ENCODE peak calls at places on chromosome 4, in six cellular contexts. M is nephron progenitor cell, H is OCI-LY7, P is fibroblast of mammary gland, I is mucosa of descending colon, Q is Calu3. E is an unnamed sample.

GRCh38 chr4:145734576-145735329 is 54.8 kb downstream of the C4orf51 start:
- DNase-seq in M (no peak), H (no peak), P (peak), I (peak), Q (peak), E (peak)

GRCh38 chr4:33407496-33407895 is 2687.3 kb downstream of the PCDH7 start:
- DNase-seq in M (no peak), H (no peak), P (no peak), I (no peak), Q (no peak), E (no peak)

GRCh38 chr4:13176603-13177190 is 307.4 kb downstream of the RAB28 start:
- DNase-seq in M (peak), H (no peak), P (no peak), I (no peak), Q (no peak), E (peak)

GRCh38 chr4:101983835-101984234 is 193.3 kb downstream of the BANK1 start:
- DNase-seq in M (no peak), H (no peak), P (no peak), I (no peak), Q (no peak), E (no peak)

GRCh38 chr4:94690851-94691254 is 66.9 kb upstream of the BMPR1B start:
- DNase-seq in M (no peak), H (no peak), P (peak), I (no peak), Q (no peak), E (no peak)

GRCh38 chr4:25007608-25008007 is 23.1 kb downstream of the LGI2 start:
- DNase-seq in M (no peak), H (no peak), P (no peak), I (no peak), Q (no peak), E (no peak)

GRCh38 chr4:188399834-188400233 is 260.6 kb downstream of the TRIML1 start:
- DNase-seq in M (no peak), H (no peak), P (no peak), I (no peak), Q (no peak), E (peak)

GRCh38 chr4:82005153-82005552 is 368.6 kb downstream of the HNRNPD start:
- DNase-seq in M (no peak), H (no peak), P (no peak), I (no peak), Q (peak), E (no peak)

GRCh38 chr4:147247577-147247976 is 233.3 kb upstream of the EDNRA start:
- DNase-seq in M (no peak), H (no peak), P (no peak), I (no peak), Q (no peak), E (no peak)

GRCh38 chr4:19224820-19225219 is 1026.9 kb upstream of the SLIT2 start:
- DNase-seq in M (no peak), H (peak), P (peak), I (no peak), Q (no peak), E (no peak)

GRCh38 chr4:153792893-153793227 is 4.0 kb upstream of the SFRP2 start:
- DNase-seq in M (no peak), H (no peak), P (no peak), I (no peak), Q (no peak), E (peak)

GRCh38 chr4:153790962-153791551 is 2.2 kb upstream of the SFRP2 start:
- DNase-seq in M (peak), H (no peak), P (peak), I (no peak), Q (peak), E (peak)

GRCh38 chr4:153789741-153790651 is 1.1 kb upstream of the SFRP2 start:
- DNase-seq in M (peak), H (no peak), P (peak), I (no peak), Q (no peak), E (peak)

GRCh38 chr4:153794001-153794400 is 5.1 kb upstream of the SFRP2 start:
- DNase-seq in M (no peak), H (no peak), P (no peak), I (no peak), Q (no peak), E (no peak)

DNA sequence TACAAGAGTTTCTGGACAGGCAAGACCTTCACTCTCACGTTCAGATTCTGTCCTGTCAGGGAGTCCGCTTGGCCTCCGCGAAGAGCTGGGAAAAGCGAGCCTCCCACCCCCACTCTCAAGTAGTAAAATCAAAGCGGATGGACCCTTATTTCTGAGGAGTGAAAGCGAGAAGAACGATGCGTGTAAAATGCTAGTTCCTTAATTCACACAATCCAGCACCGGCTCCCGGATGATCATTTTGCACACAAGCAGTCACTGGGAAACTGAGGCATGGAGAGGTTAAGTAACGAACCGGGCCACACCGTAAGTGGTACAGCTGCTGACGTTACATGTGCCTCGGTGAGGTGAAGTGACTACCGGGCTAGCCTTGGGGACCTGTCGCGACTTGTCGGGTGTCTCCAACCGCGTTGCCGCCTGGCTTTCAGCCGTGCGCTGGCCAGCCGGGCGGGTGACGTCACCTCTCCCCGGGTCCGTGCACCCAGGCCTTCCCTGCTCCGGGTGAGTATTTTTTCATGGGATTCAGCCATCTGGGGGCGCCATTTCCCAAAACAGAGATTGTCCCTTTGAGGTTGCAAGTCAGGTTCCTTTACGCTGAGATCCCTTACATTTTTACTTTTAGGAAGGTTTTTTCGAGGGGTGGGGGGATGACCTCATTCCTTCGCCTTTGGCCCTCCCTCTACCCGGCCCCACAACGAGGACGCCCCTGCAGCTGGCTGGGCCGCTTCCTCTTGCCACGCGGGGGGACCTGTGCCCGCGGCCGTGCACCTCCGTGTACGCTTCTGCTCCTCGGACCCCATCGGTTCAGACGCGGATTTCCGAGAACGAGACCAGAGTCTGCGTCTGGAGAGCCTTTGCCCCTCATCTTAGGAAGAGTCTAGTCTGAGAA is 3.4 kb upstream of the SFRP2 start:
- DNase-seq in M (peak), H (no peak), P (peak), I (peak), Q (no peak), E (peak)
- TF ChIP-seq CTCF in M (peak), H (peak), P (peak), I (no peak), Q (no peak), E (peak)

GRCh38 chr4:136526517-136526916 is 1005.8 kb downstream of the PCDH18 start:
- DNase-seq in M (no peak), H (no peak), P (no peak), I (no peak), Q (no peak), E (no peak)
- TF ChIP-seq CTCF in M (no peak), H (no peak), P (no peak), I (no peak), Q (no peak), E (no peak)

DNA sequence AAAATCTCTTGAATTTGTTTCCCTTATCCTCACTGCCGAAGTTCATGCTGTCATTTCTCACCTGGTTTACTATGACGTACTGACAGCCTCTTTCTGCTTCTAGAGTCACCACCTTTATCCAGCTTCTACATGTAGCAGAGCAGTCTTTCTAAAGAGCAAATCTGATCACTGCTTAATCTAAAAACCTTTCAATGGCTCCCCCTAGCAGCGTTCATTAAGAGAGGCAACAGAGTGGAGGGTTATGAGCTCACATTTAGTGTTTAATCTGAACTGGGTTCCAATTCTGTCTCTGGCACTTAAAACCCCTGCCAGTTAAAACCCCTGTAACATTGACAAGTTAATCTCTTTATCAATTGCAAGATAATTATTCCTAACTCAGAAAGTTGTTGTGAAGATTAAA is 4.4 kb downstream of the RBPJ start:
- DNase-seq in M (no peak), H (peak), P (peak), I (peak), Q (peak), E (no peak)
- TF ChIP-seq CTCF in M (peak), H (peak), P (peak), I (no peak), Q (no peak), E (peak)

DNA sequence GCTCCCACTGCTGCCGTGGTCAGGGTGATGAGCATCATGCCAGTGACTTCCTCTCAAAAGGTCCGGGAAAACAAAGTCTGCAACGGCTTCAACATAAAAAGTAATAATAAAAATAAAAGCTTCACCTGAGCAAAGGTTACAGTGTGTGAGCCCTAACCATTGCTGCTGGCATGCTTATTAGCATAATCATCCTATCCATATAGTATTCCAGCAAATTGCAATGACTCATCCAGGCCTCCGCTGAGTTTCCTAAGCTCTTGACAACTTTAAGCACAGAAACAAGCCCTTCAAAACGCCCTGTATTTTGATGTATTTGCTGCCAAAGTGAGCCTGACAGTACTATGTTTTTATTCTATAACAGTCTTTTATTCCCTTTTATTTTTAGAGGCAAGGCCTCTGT is 100.5 kb downstream of the AASDH start:
- DNase-seq in M (no peak), H (no peak), P (peak), I (no peak), Q (no peak), E (no peak)
- TF ChIP-seq CTCF in M (no peak), H (no peak), P (no peak), I (no peak), Q (no peak), E (no peak)

GRCh38 chr4:66688674-66689073 is 856.6 kb downstream of the CENPC start:
- DNase-seq in M (no peak), H (peak), P (peak), I (no peak), Q (no peak), E (no peak)
- TF ChIP-seq CTCF in M (no peak), H (peak), P (no peak), I (no peak), Q (no peak), E (peak)

GRCh38 chr4:18197467-18197866 is 175.9 kb upstream of the LCORL start:
- DNase-seq in M (no peak), H (no peak), P (no peak), I (no peak), Q (no peak), E (no peak)

GRCh38 chr4:18198653-18199052 is 177.1 kb upstream of the LCORL start:
- DNase-seq in M (no peak), H (no peak), P (no peak), I (no peak), Q (no peak), E (no peak)

GRCh38 chr4:18192901-18193300 is 171.3 kb upstream of the LCORL start:
- DNase-seq in M (no peak), H (no peak), P (no peak), I (no peak), Q (no peak), E (no peak)

DNA sequence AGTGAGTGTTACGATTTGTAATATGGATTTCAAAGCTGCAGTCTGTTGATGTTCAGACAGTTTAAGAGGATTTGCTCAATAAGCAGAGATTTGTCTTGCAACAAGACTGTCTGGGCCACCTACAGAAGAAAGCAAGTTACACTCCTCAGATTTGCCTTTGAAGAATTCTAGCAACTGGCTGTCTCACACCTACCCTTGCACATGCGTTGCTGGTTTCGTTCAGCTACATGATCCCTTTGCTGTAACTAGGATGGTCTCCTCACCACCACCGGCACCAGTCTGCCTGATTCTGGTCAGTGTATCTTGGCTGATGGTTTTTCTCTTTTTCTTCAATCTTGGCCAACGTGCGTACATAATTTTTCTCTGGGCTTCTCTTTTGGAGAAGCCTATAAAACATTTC is 172.7 kb upstream of the LCORL start:
- DNase-seq in M (no peak), H (no peak), P (no peak), I (no peak), Q (no peak), E (no peak)
- TF ChIP-seq CTCF in M (no peak), H (no peak), P (no peak), I (no peak), Q (no peak), E (no peak)

GRCh38 chr4:135050086-135050717 is 848.6 kb upstream of the PABPC4L start:
- DNase-seq in M (no peak), H (no peak), P (no peak), I (no peak), Q (no peak), E (no peak)
- TF ChIP-seq CTCF in M (no peak), H (no peak), P (no peak), I (no peak), Q (no peak), E (no peak)

GRCh38 chr4:41883988-41884737 is 51.1 kb upstream of the TMEM33 start:
- DNase-seq in M (no peak), H (no peak), P (no peak), I (no peak), Q (no peak), E (peak)
- TF ChIP-seq CTCF in M (peak), H (no peak), P (no peak), I (no peak), Q (no peak), E (peak)

E was measured in endodermal cell.